ENCODE peak calls at places on chromosomes 4 and X, in nine cellular contexts. T, O, Z, R, N, H, S, G and B are unnamed samples.

GRCh38 chr4:88697113-88697512 is 516 bp downstream of the NAP1L5 start:
- DNase-seq in T (peak; percentile 28), O (no peak), Z (peak; percentile 48), R (no peak), N (peak; percentile 59), H (no peak), S (no peak), G (no peak), B (no peak)

GRCh38 chrX:154457491-154458115 is 478 bp upstream of the PLXNA3 start:
- DNase-seq in T (peak; percentile 96), O (peak; percentile 54), Z (no peak), R (no peak), N (peak; percentile 52), H (peak; percentile 38), S (peak; percentile 46), G (peak; percentile 80), B (peak; percentile 90)

GRCh38 chrX:115591856-115592842 is 31.2 kb downstream of the PLS3 start:
- DNase-seq in T (no peak), O (no peak), Z (no peak), R (no peak), N (no peak), H (no peak), S (no peak), G (no peak), B (no peak)

GRCh38 chrX:12681047-12681446 is 110.2 kb upstream of the PRPS2 start:
- DNase-seq in T (no peak), O (no peak), Z (no peak), R (no peak), N (no peak), H (no peak), S (no peak), G (no peak), B (no peak)

GRCh38 chrX:120450163-120450562 is 18.9 kb downstream of the LAMP2 start:
- DNase-seq in T (peak; percentile 14), O (no peak), Z (no peak), R (no peak), N (peak; percentile 23), H (no peak), S (no peak), G (peak; percentile 15), B (peak; percentile 6)

GRCh38 chr4:79209822-79210635 is 115.8 kb downstream of the NAA11 start:
- DNase-seq in T (no peak), O (no peak), Z (peak; percentile 17), R (no peak), N (no peak), H (no peak), S (no peak), G (peak; percentile 8), B (no peak)

GRCh38 chr4:75158451-75158850 is 225.5 kb downstream of the PARM1 start:
- DNase-seq in T (no peak), O (no peak), Z (no peak), R (no peak), N (no peak), H (no peak), S (no peak), G (no peak), B (no peak)

GRCh38 chr4:11105715-11106114 is 323.0 kb downstream of the HS3ST1 start:
- DNase-seq in T (no peak), O (no peak), Z (no peak), R (no peak), N (no peak), H (no peak), S (no peak), G (no peak), B (no peak)